ENCODE peak calls at places on chromosome 11, in six cellular contexts. G, L, C, P, U and M are unnamed samples.

GRCh38 chr11:19290356-19290755 is 49.6 kb upstream of the E2F8 start:
- DNase-seq in G (no peak), L (no peak), C (no peak), P (no peak), U (no peak), M (no peak)

GRCh38 chr11:28963189-28963588 is 855.0 kb downstream of the METTL15 start:
- DNase-seq in G (no peak), L (peak; percentile 53), C (no peak), P (peak; percentile 65), U (no peak), M (no peak)

GRCh38 chr11:134069426-134069921 is 602 bp downstream of the JAM3 start:
- DNase-seq in G (no peak), L (no peak), C (no peak), P (peak; percentile 94), U (no peak), M (peak; percentile 79)

GRCh38 chr11:14422814-14423182 is 63.8 kb upstream of the RRAS2 start:
- DNase-seq in G (no peak), L (no peak), C (no peak), P (no peak), U (no peak), M (no peak)

GRCh38 chr11:35785287-35786167 is 123.0 kb downstream of the TRIM44 start:
- DNase-seq in G (no peak), L (peak; percentile 40), C (no peak), P (no peak), U (no peak), M (no peak)

GRCh38 chr11:42239102-42239501 is 779.6 kb upstream of the LRRC4C start:
- DNase-seq in G (no peak), L (peak; percentile 67), C (no peak), P (peak; percentile 37), U (no peak), M (no peak)

GRCh38 chr11:59010693-59011092 is 71.4 kb downstream of the GLYATL1 start:
- DNase-seq in G (no peak), L (no peak), C (no peak), P (no peak), U (no peak), M (no peak)

GRCh38 chr11:117026593-117027330 is 71.5 kb downstream of the SIK3 start:
- DNase-seq in G (no peak), L (peak; percentile 64), C (no peak), P (peak; percentile 86), U (no peak), M (no peak)

GRCh38 chr11:70776914-70777532 is 378.7 kb downstream of the CTTN start:
- DNase-seq in G (no peak), L (no peak), C (no peak), P (no peak), U (no peak), M (no peak)

GRCh38 chr11:119113716-119114115 is 6.6 kb downstream of the C2CD2L start:
- DNase-seq in G (no peak), L (no peak), C (no peak), P (no peak), U (no peak), M (no peak)

GRCh38 chr11:83284501-83285051 is 1.6 kb downstream of the CCDC90B start:
- DNase-seq in G (no peak), L (no peak), C (no peak), P (no peak), U (no peak), M (no peak)

GRCh38 chr11:115226556-115226955 is 277.7 kb downstream of the CADM1 start:
- DNase-seq in G (no peak), L (no peak), C (peak; percentile 3), P (peak; percentile 23), U (no peak), M (no peak)

GRCh38 chr11:46675949-46676348 is 24.5 kb downstream of the ARHGAP1 start:
- DNase-seq in G (no peak), L (no peak), C (no peak), P (peak; percentile 88), U (no peak), M (no peak)

GRCh38 chr11:69286358-69287327 is 7.3 kb upstream of the MYEOV start:
- DNase-seq in G (no peak), L (no peak), C (no peak), P (peak; percentile 83), U (no peak), M (no peak)

GRCh38 chr11:69351460-69351859 is 57.5 kb downstream of the MYEOV start:
- DNase-seq in G (no peak), L (peak; percentile 87), C (no peak), P (no peak), U (no peak), M (no peak)

GRCh38 chr11:44559207-44559943 is 6.1 kb upstream of the CD82 start:
- DNase-seq in G (no peak), L (no peak), C (no peak), P (no peak), U (no peak), M (no peak)

GRCh38 chr11:19281555-19281954 is 40.8 kb upstream of the E2F8 start:
- DNase-seq in G (no peak), L (no peak), C (no peak), P (no peak), U (no peak), M (no peak)

DNA sequence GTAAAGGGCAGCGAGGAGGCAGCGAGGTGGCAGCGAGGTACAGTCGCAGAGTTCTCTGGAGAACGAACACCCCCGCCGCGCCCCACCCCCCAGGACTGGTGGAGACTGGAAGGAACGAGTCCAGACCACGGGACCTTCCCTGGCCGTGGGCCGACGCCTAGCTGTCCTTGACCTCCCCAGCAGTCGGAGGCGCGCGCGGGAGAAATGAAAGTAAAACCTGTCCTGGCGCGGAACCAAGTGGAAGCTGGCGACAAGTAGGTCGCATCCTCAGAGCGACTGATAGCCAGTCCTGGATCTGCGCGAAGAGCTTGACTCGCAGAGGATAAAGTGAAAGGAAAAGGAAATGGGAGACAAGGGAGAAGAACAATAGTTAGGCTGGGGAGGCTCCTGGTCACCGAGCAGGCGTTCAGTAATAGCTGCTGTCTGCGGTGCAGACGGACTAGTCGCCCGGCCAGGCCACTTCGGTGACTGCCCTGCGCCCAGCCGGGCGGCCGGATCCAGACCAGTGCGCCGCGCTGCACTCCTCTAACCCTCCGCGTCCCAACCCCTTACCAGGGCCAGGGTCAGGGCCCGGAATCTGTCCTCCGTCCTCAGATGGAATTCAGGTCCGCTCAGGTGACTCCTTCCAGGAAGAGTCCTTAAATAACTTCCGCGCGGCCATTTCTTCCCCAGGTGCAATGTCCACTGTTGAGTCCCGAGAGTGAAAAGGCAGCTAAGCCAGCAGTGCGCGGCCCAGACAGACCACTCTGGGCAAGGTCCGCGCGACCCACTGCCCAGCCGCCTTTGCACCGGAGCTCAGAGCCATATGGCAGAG is 1.9 kb upstream of the ADM start:
- DNase-seq in G (peak; percentile 93), L (peak; percentile 66), C (peak; percentile 58), P (no peak), U (peak; percentile 98), M (peak; percentile 57)
- TF ChIP-seq CTCF in G (no peak), L (no peak), C (no peak), P (no peak), U (no peak), M (no peak)

DNA sequence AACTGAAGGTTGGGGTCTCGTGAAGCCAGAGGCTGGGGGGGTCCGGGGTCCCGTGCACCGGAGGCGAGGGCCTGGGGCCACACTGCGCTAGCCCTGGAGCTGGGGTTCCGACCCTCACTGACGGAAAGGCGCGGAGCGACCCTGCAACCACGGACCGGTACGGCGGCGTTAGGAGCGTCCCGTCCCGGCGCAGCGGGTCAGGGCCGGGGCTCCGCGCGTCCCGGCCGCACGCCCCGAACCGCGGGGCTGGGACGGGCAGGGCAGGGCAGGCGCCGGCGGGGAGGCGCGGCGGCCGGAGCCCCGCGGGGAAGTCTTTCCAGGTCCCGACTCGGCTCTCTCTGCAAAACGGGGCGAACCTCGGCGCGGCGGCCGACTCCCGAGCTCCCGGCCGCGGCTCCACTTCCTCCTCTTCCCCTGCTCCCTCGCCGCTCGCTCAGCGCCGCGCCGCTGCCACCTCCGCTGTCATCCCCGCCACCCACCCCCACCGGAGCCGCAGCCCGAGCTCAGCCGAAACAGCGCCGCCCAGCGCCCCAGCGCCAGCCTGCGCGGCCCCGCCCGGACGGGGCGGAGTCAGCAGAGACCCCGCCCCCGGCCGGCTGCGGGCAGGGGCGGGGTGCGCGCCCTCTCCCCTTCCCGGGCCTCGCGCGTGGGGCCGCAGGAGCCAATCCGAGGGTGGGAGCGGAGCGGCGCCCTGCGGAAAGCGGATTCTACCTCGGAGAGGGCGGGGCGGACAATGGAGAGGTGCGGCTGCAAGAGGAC is at the start of gene GDPD5:
- DNase-seq in G (peak; percentile 81), L (peak; percentile 65), C (peak; percentile 94), P (peak; percentile 100), U (peak; percentile 76), M (peak; percentile 85)
- TF ChIP-seq CTCF in G (peak; percentile 33), L (peak; percentile 41), C (peak; percentile 47), P (peak; percentile 32), U (peak; percentile 20), M (peak; percentile 30)

GRCh38 chr11:125680747-125681146 is at the start of gene ACRV1:
- DNase-seq in G (no peak), L (no peak), C (no peak), P (no peak), U (no peak), M (no peak)

GRCh38 chr11:125674210-125674609 is 6.4 kb downstream of the ACRV1 start:
- DNase-seq in G (no peak), L (no peak), C (no peak), P (no peak), U (no peak), M (no peak)

GRCh38 chr11:125675196-125675595 is 5.5 kb downstream of the ACRV1 start:
- DNase-seq in G (no peak), L (no peak), C (no peak), P (no peak), U (no peak), M (no peak)

GRCh38 chr11:125679837-125680236 is 810 bp downstream of the ACRV1 start:
- DNase-seq in G (no peak), L (no peak), C (no peak), P (no peak), U (no peak), M (no peak)

DNA sequence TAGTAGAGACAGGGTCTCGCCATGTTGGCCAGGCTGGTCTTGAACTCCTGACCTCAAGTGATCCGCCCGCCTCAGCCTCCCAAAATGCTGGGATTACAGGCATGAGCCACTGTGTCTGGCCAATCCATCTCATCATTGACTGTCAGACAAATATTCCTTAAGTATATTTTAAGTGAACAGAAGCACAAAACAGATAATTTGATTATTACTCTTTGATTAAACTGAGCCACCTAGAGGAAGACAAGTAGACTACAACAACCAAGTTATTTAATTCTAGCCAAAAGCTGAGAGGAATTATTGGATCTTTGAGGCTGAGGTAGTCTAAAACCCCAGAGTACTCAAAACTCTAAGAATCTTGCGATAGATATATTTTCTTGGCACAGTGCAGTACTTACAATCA is 1.2 kb downstream of the ACRV1 start:
- DNase-seq in G (no peak), L (peak; percentile 3), C (no peak), P (peak; percentile 48), U (no peak), M (no peak)
- TF ChIP-seq CTCF in G (no peak), L (peak; percentile 22), C (peak; percentile 62), P (peak; percentile 37), U (no peak), M (no peak)

DNA sequence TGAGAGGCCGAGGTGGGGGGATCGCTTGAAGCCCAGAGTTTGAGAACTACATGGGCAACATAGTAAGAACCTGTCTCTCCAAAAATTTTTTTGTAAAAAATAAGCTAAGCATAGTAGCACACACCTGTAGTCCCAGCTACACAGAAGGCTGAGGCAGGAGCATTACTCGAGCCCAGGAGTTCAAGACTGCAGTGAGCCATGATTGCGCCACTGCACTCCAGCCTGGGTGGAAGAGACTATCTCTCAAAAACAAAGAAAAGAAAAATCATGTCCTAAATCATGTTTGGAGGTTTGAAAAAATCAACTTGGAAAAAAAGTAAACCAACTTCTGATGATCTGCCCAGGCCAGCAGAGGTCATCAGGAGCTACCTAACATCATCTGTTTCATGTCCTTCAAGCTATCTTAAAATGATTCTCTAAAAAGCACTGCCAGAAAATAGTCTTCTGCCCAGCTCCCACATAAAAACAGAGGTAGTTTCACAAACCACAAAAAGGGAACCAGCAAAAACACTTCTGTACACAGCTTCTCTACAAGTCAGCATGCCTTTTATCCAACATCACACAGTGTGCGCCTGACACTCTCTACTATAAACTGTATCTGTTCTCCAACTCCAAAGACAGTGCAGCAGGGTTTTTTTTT is 165.0 kb downstream of the SOX6 start:
- DNase-seq in G (no peak), L (no peak), C (no peak), P (no peak), U (no peak), M (no peak)
- TF ChIP-seq CTCF in G (no peak), L (no peak), C (no peak), P (no peak), U (no peak), M (no peak)